ENCODE peak calls at places on chromosomes 16 and 17, in four cellular contexts. O is AG10803, H is prostate gland, T is GM23338. Q is an unnamed sample.

GRCh38 chr16:75289189-75289588 is 37.8 kb upstream of the BCAR1 start:
- DNase-seq in H (no peak), T (no peak), O (peak), Q (no peak)

GRCh38 chr16:400061-400540 is 1.6 kb upstream of the DECR2 start:
- DNase-seq in O (no peak), T (peak), H (no peak), Q (no peak)

GRCh38 chr17:59423137-59423703 is 91.8 kb downstream of the YPEL2 start:
- DNase-seq in H (no peak), O (peak), T (no peak), Q (no peak)

GRCh38 chr17:65583921-65584603 is 22.6 kb upstream of the AXIN2 start:
- DNase-seq in T (no peak), H (no peak), O (no peak), Q (no peak)

GRCh38 chr16:29148867-29149272 is 164.0 kb downstream of the LAT start:
- DNase-seq in T (no peak), H (no peak), O (no peak), Q (peak)

GRCh38 chr17:34225046-34225445 is 30.0 kb upstream of the CCL2 start:
- DNase-seq in T (no peak), O (no peak), H (no peak), Q (no peak)

GRCh38 chr17:71203953-71204352 is 916.9 kb upstream of the SOX9 start:
- DNase-seq in T (no peak), H (no peak), O (no peak), Q (no peak)

GRCh38 chr16:86576591-86577313 is 1.6 kb upstream of the FOXL1 start:
- DNase-seq in T (peak), H (no peak), O (no peak), Q (no peak)

GRCh38 chr16:24013054-24013636 is 177.4 kb downstream of the PRKCB start:
- DNase-seq in T (no peak), H (no peak), O (no peak), Q (no peak)

GRCh38 chr17:63972796-63973195 is at the start of gene SCN4A:
- DNase-seq in H (no peak), T (no peak), O (no peak), Q (no peak)

GRCh38 chr16:10219742-10220141 is 37.5 kb upstream of the GRIN2A start:
- DNase-seq in H (no peak), T (no peak), O (no peak), Q (no peak)

GRCh38 chr17:78774456-78774855 is 7.6 kb downstream of the CYTH1 start:
- DNase-seq in O (no peak), H (no peak), T (no peak), Q (no peak)

GRCh38 chr16:89444151-89444723 is 46.1 kb downstream of the ANKRD11 start:
- DNase-seq in T (no peak), H (no peak), O (no peak), Q (no peak)

GRCh38 chr17:16108386-16108785 is 106.9 kb downstream of the NCOR1 start:
- DNase-seq in H (peak), T (no peak), O (no peak), Q (no peak)

GRCh38 chr16:19410435-19411153 is 7.1 kb upstream of the TMC5 start:
- DNase-seq in T (peak), O (no peak), H (peak), Q (peak)

GRCh38 chr16:57413301-57413730 is 8.7 kb downstream of the CCL17 start:
- DNase-seq in H (no peak), T (no peak), O (no peak), Q (no peak)

GRCh38 chr16:27722892-27723450 is 173.0 kb downstream of the KATNIP start:
- DNase-seq in T (no peak), O (no peak), H (no peak), Q (no peak)

GRCh38 chr16:31295206-31295605 is 35.4 kb downstream of the ITGAM start:
- DNase-seq in H (no peak), O (no peak), T (no peak), Q (no peak)

GRCh38 chr17:17843096-17843495 is 6.3 kb upstream of the SREBF1 start:
- DNase-seq in H (no peak), O (no peak), T (no peak), Q (no peak)

GRCh38 chr16:75064403-75065148 is 52.0 kb downstream of the LDHD start:
- DNase-seq in O (no peak), T (no peak), H (peak), Q (peak)

GRCh38 chr16:27756206-27756970 is 206.4 kb downstream of the KATNIP start:
- DNase-seq in O (no peak), H (no peak), T (no peak), Q (no peak)

GRCh38 chr17:79617740-79618382 is 7.0 kb upstream of the RBFOX3 start:
- DNase-seq in H (no peak), T (no peak), O (no peak), Q (no peak)

GRCh38 chr16:1794221-1794871 is 841 bp upstream of the IGFALS start:
- DNase-seq in O (no peak), T (no peak), H (no peak), Q (no peak)

GRCh38 chr17:82033359-82034085 is 2.0 kb downstream of the RAC3 start:
- DNase-seq in H (no peak), T (no peak), O (no peak), Q (no peak)

GRCh38 chr17:82031303-82031884 is at the start of gene RAC3:
- DNase-seq in H (no peak), T (peak), O (no peak), Q (no peak)

GRCh38 chr17:82030470-82031302 is 792 bp upstream of the RAC3 start:
- DNase-seq in T (peak), O (peak), H (peak), Q (peak)

GRCh38 chr17:82029990-82030469 is 1.4 kb upstream of the RAC3 start:
- DNase-seq in O (no peak), T (no peak), H (no peak), Q (no peak)

DNA sequence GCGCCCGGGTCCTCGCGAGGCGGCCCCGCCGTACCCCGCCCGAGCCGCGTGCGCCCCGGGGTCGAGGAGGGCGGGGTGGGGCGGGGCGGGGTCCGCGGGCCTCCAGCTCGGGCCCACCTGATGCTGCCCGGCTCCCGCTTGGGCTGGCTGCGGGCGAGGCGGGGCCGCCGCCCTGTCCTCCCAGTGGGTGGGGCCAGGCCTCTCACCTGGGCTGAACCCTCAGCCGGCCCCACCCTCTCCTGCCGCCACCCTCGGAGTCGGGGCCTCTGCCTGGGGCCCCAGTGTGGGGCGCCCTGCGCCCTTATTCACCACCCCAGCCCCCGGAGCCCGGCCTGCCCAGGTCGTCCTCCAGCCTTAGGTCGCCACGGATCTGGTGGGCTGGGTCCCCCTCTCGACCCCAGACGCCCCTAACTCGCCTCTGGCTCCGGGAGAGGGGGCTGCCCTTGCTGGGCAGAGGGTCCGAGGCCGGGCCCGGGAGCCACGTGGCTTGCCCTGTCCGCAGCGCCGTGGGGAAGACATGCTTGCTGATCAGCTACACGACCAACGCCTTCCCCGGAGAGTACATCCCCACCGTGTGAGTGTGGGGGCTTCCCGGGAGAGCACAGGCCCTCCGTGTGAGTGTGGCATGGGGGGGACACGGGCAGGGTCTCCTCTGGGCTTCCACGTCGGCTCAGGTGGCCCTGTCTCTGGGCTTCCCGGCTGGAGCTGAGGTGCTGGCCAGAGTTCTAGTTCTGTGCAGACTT is 578 bp downstream of the RAC3 start:
- DNase-seq in H (peak), T (peak), O (no peak), Q (peak)
- TF ChIP-seq CTCF in H (no peak), T (no peak), O (no peak), Q (no peak)

GRCh38 chr17:81573794-81574642 is 21.9 kb upstream of the FAAP100 start:
- DNase-seq in O (no peak), H (no peak), T (no peak), Q (no peak)
- H3K4me3 ChIP-seq in O (no peak), H (no peak), T (no peak), Q (no peak)

DNA sequence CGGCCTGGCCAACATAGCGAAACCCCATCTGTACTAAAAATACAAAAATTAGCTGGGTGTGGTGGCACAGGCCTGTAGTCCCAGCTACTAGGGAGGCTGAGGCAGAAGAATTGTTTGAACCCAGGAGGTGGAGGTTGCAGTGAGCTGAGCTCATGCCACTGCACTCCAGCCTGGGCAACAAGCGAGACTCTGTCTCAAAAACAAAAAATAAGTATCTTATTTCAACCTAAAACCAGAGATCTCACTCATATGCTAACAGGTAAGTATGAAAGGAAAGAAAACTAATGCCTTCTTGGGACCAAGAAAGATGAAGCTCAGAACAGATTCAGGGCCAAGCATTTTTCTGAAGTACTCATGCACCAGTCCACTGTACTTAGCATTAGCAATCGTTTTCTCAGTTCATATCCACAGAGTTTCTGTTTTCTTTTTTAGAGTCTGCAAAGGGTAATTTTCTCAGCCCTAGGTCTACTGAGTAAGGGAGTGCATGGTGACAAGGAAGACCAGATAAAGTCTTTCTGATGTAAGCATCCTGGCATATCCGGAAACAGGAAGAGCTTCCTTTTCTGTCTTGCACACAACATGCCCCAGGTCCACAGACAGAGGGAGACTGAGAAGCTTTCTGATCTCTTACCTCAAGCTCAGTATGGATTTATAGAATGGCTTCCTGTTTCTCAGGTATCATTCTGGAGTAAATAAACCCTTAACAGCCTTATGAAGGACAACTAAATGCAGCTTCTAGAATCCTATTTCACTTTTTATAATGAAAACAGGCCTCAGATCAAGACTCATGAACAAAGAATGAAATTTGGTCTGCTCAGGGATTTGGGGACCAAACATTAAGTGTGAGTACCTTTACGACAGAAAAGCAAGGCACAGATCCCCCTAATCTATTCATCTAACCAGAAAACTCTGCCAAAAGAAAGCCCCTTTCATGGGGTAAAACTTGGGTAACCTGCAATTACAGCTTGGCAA is 38.7 kb upstream of the FOXJ1 start:
- DNase-seq in T (no peak), O (peak), H (no peak), Q (no peak)
- TF ChIP-seq CTCF in T (no peak), O (no peak), H (peak), Q (no peak)

GRCh38 chr16:68231384-68232136 is 4.4 kb downstream of the ESRP2 start:
- DNase-seq in T (no peak), H (no peak), O (no peak), Q (no peak)

GRCh38 chr16:68233085-68233834 is 2.7 kb downstream of the ESRP2 start:
- DNase-seq in H (no peak), T (no peak), O (no peak), Q (no peak)

GRCh38 chr16:68233835-68234187 is 2.1 kb downstream of the ESRP2 start:
- DNase-seq in O (peak), H (no peak), T (no peak), Q (no peak)

GRCh38 chr16:68230956-68231355 is 5.0 kb downstream of the ESRP2 start:
- DNase-seq in T (no peak), O (no peak), H (no peak), Q (no peak)

GRCh38 chr16:68232335-68232734 is 3.6 kb downstream of the ESRP2 start:
- DNase-seq in T (no peak), H (no peak), O (no peak), Q (no peak)
- H3K4me3 ChIP-seq in T (no peak), H (no peak), O (no peak), Q (no peak)

GRCh38 chr17:68511254-68511670 is 968 bp upstream of the PRKAR1A start:
- DNase-seq in T (no peak), O (no peak), H (peak), Q (no peak)
- TF ChIP-seq CTCF in T (peak), O (no peak), H (no peak), Q (no peak)

GRCh38 chr16:50496990-50497389 is 51.2 kb upstream of the NKD1 start:
- DNase-seq in O (no peak), H (no peak), T (no peak), Q (no peak)

GRCh38 chr16:50498756-50499155 is 49.4 kb upstream of the NKD1 start:
- DNase-seq in O (peak), T (no peak), H (no peak), Q (no peak)

GRCh38 chr16:50499254-50499653 is 48.9 kb upstream of the NKD1 start:
- DNase-seq in T (no peak), O (no peak), H (no peak), Q (no peak)

GRCh38 chr16:50495673-50496072 is 52.5 kb upstream of the NKD1 start:
- DNase-seq in O (no peak), H (no peak), T (no peak), Q (no peak)

GRCh38 chr16:50497592-50497991 is 50.6 kb upstream of the NKD1 start:
- DNase-seq in O (peak), T (no peak), H (no peak), Q (no peak)
- H3K4me3 ChIP-seq in O (no peak), T (no peak), H (no peak), Q (no peak)

GRCh38 chr16:20741555-20742285 is at the start of gene THUMPD1:
- DNase-seq in H (peak), O (peak), T (peak), Q (peak)
- TF ChIP-seq CTCF in H (peak), O (peak), T (no peak), Q (peak)

DNA sequence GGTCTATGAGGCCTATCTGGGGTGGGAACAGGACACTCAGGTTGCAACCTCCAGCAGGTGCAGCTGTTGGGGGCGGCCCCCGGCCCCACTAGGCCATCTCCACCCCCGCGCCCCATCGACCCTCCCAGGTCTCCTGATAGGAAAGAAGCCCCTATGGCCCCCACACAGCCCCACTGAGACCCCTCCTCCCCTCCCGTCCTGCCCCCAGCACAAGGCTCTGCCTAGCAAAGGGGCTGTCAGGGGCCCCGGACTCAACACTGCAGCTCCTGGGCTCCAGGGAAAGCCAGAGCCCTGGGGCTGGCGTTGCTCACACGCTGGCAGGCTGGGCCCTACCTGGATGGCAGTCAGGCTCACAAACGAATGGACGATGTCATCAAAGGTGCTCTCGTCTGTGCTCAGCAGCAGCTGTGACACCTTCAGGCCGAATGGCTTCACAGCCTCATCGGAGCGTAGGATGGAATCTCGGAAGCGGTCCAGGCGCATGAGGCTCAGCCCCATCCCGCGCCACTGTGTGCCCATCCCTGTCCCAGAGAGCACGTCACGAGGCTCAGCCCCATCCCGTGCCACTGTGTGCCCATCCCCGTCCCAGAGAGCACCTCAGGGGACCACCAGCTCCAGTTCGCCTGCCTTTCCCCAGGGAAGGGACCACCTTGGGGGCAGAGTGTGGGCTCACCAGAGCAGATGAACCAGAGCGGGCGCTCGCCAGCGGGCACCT is 7.3 kb downstream of the FASN start:
- DNase-seq in H (no peak), T (no peak), O (no peak), Q (no peak)
- H3K4me3 ChIP-seq in H (no peak), T (no peak), O (no peak), Q (no peak)

GRCh38 chr17:31493656-31494155 is 102.2 kb downstream of the RAB11FIP4 start:
- DNase-seq in H (no peak), O (no peak), T (no peak), Q (peak)

GRCh38 chr17:31495049-31495885 is 103.8 kb downstream of the RAB11FIP4 start:
- DNase-seq in O (peak), T (no peak), H (no peak), Q (peak)

GRCh38 chr17:31496097-31496496 is 104.6 kb downstream of the RAB11FIP4 start:
- DNase-seq in O (no peak), T (no peak), H (no peak), Q (no peak)

GRCh38 chr17:31492880-31493655 is 101.6 kb downstream of the RAB11FIP4 start:
- DNase-seq in T (no peak), O (no peak), H (no peak), Q (peak)

GRCh38 chr17:31494259-31495048 is 103.0 kb downstream of the RAB11FIP4 start:
- DNase-seq in T (no peak), O (no peak), H (no peak), Q (peak)
- TF ChIP-seq CTCF in T (no peak), O (no peak), H (no peak), Q (no peak)

GRCh38 chr17:1038459-1039118 is 41.7 kb downstream of the TIMM22 start:
- DNase-seq in O (no peak), H (no peak), T (no peak), Q (no peak)

GRCh38 chr17:1039119-1039507 is 42.2 kb downstream of the TIMM22 start:
- DNase-seq in T (no peak), O (no peak), H (no peak), Q (no peak)

GRCh38 chr17:1039511-1040215 is 42.7 kb downstream of the TIMM22 start:
- DNase-seq in O (no peak), T (no peak), H (peak), Q (peak)

GRCh38 chr17:1041746-1042145 is 44.8 kb downstream of the TIMM22 start:
- DNase-seq in H (no peak), T (no peak), O (no peak), Q (no peak)

GRCh38 chr17:1040216-1040600 is 43.3 kb downstream of the TIMM22 start:
- DNase-seq in T (no peak), H (no peak), O (peak), Q (no peak)
- H3K4me3 ChIP-seq in T (no peak), H (no peak), O (no peak), Q (no peak)